ENCODE peak calls at places on chromosomes 6 and 20, in seven cellular contexts. Y is upper lobe of left lung, T is HCT116, V is esophagus muscularis mucosa, O is body of pancreas, P is testis, B is transverse colon. Z is an unnamed sample.

GRCh38 chr6:116536216-116536621 is 9.3 kb downstream of the TRAPPC3L start:
- DNase-seq in Y (no peak), T (peak; percentile 64), V (no peak), O (peak; percentile 44), P (no peak), B (no peak), Z (no peak)

GRCh38 chr6:75849329-75850025 is 100.4 kb downstream of the MYO6 start:
- DNase-seq in Y (peak; percentile 26), T (no peak), V (no peak), O (peak; percentile 78), P (no peak), B (no peak), Z (no peak)

GRCh38 chr6:108942556-108943492 is 94.6 kb downstream of the ARMC2 start:
- DNase-seq in Y (no peak), T (no peak), V (peak; percentile 47), O (no peak), P (no peak), B (no peak), Z (no peak)

GRCh38 chr6:99591673-99592364 is 14.8 kb upstream of the PRDM13 start:
- DNase-seq in Y (no peak), T (no peak), V (no peak), O (no peak), P (no peak), B (no peak), Z (no peak)

GRCh38 chr20:5364997-5365597 is 48.3 kb upstream of the PROKR2 start:
- DNase-seq in Y (no peak), T (no peak), V (no peak), O (no peak), P (no peak), B (no peak), Z (no peak)

GRCh38 chr6:76856065-76856464 is 607.2 kb downstream of the HTR1B start:
- DNase-seq in Y (no peak), T (no peak), V (no peak), O (no peak), P (peak; percentile 25), B (no peak), Z (no peak)

GRCh38 chr20:57761413-57761734 is 51.6 kb upstream of the PMEPA1 start:
- DNase-seq in Y (no peak), T (no peak), V (no peak), O (no peak), P (no peak), B (no peak), Z (no peak)

GRCh38 chr6:150336299-150336698 is 32.5 kb upstream of the IYD start:
- DNase-seq in Y (no peak), T (peak; percentile 23), V (no peak), O (no peak), P (no peak), B (no peak), Z (no peak)

GRCh38 chr6:39167866-39168625 is 53.1 kb upstream of the SAYSD1 start:
- DNase-seq in Y (no peak), T (no peak), V (no peak), O (no peak), P (no peak), B (no peak), Z (no peak)

GRCh38 chr6:104640761-104641160 is 219.0 kb downstream of the HACE1 start:
- DNase-seq in Y (no peak), T (no peak), V (no peak), O (no peak), P (no peak), B (no peak), Z (no peak)

GRCh38 chr20:19048898-19049889 is 163.2 kb upstream of the SLC24A3 start:
- DNase-seq in Y (no peak), T (no peak), V (peak; percentile 86), O (no peak), P (no peak), B (no peak), Z (no peak)

GRCh38 chr6:100657678-100658330 is 193.1 kb upstream of the SIM1 start:
- DNase-seq in Y (no peak), T (no peak), V (no peak), O (no peak), P (no peak), B (no peak), Z (no peak)

GRCh38 chr20:23752019-23752418 is 1.3 kb upstream of the CST1 start:
- DNase-seq in Y (no peak), T (no peak), V (peak; percentile 26), O (no peak), P (no peak), B (no peak), Z (no peak)

GRCh38 chr6:17665132-17665531 is 41.6 kb downstream of the NUP153 start:
- DNase-seq in Y (no peak), T (no peak), V (no peak), O (no peak), P (no peak), B (no peak), Z (no peak)

GRCh38 chr6:14713966-14714631 is 531.8 kb upstream of the JARID2 start:
- DNase-seq in Y (no peak), T (no peak), V (no peak), O (no peak), P (no peak), B (no peak), Z (no peak)

GRCh38 chr20:52746190-52746589 is 226.0 kb upstream of the TSHZ2 start:
- DNase-seq in Y (no peak), T (no peak), V (no peak), O (no peak), P (no peak), B (no peak), Z (no peak)

GRCh38 chr6:95094751-95095150 is 482.6 kb upstream of the MANEA start:
- DNase-seq in Y (no peak), T (peak; percentile 46), V (no peak), O (no peak), P (no peak), B (no peak), Z (no peak)

GRCh38 chr20:48431635-48432034 is 396.2 kb downstream of the PREX1 start:
- DNase-seq in Y (no peak), T (no peak), V (no peak), O (no peak), P (no peak), B (no peak), Z (no peak)

GRCh38 chr6:150514806-150515362 is 84.8 kb upstream of the PLEKHG1 start:
- DNase-seq in Y (no peak), T (no peak), V (peak; percentile 82), O (no peak), P (no peak), B (no peak), Z (no peak)

GRCh38 chr20:15654208-15654649 is 919.0 kb downstream of the KIF16B start:
- DNase-seq in Y (no peak), T (peak; percentile 6), V (no peak), O (peak; percentile 60), P (peak; percentile 73), B (peak; percentile 32), Z (no peak)

GRCh38 chr6:105429676-105430075 is 26.8 kb upstream of the PREP start:
- DNase-seq in Y (no peak), T (no peak), V (no peak), O (no peak), P (no peak), B (no peak), Z (no peak)

GRCh38 chr6:30748851-30749540 is 4.6 kb upstream of the IER3 start:
- DNase-seq in Y (no peak), T (no peak), V (no peak), O (peak; percentile 52), P (no peak), B (no peak), Z (no peak)

GRCh38 chr6:30754631-30755030 is 10.3 kb upstream of the IER3 start:
- DNase-seq in Y (no peak), T (no peak), V (no peak), O (no peak), P (no peak), B (no peak), Z (no peak)

GRCh38 chr6:30750379-30750668 is 6.0 kb upstream of the IER3 start:
- DNase-seq in Y (no peak), T (no peak), V (no peak), O (no peak), P (no peak), B (no peak), Z (no peak)

GRCh38 chr6:30749554-30750378 is 5.4 kb upstream of the IER3 start:
- DNase-seq in Y (no peak), T (peak; percentile 89), V (no peak), O (peak; percentile 87), P (no peak), B (peak; percentile 85), Z (no peak)

GRCh38 chr6:30752164-30752927 is 8.0 kb upstream of the IER3 start:
- DNase-seq in Y (peak; percentile 89), T (peak; percentile 99), V (peak; percentile 98), O (peak; percentile 86), P (peak; percentile 55), B (peak; percentile 78), Z (peak; percentile 50)
- TF ChIP-seq POLR2A in Y (peak; percentile 36), T (no peak), V (no peak), O (no peak), P (no peak), B (no peak), Z (peak; percentile 13)

GRCh38 chr6:135850882-135851281 is 619 bp upstream of the PDE7B start:
- DNase-seq in Y (no peak), T (no peak), V (no peak), O (no peak), P (no peak), B (no peak), Z (no peak)
- H3K27ac ChIP-seq in Y (no peak overlapping the region), T (no peak overlapping the region), V (peak overlapping the region; percentile 43), O (no peak overlapping the region), P (no peak overlapping the region), B (peak overlapping the region; percentile 62), Z (peak overlapping the region; percentile 66)

GRCh38 chr6:111748247-111748647 is 125.0 kb downstream of the FYN start:
- DNase-seq in Y (no peak), T (no peak), V (no peak), O (no peak), P (no peak), B (no peak), Z (no peak)
- H3K4me1 ChIP-seq in Y (peaks cover 44% of the 10 kb centered on the region), T (no peaks in the 10 kb centered on the region), V (peaks cover 49% of the 10 kb centered on the region), O (no peaks in the 10 kb centered on the region), P (peaks cover 14% of the 10 kb centered on the region), B (peaks cover 53% of the 10 kb centered on the region), Z (peaks cover 56% of the 10 kb centered on the region)

GRCh38 chr20:56411759-56412472 is at the start of gene CASS4:
- DNase-seq in Y (peak; percentile 57), T (no peak), V (no peak), O (peak; percentile 54), P (no peak), B (no peak), Z (no peak)

GRCh38 chr20:56409946-56410345 is 2.1 kb upstream of the CASS4 start:
- DNase-seq in Y (no peak), T (no peak), V (no peak), O (no peak), P (no peak), B (no peak), Z (no peak)

GRCh38 chr20:56412949-56413348 is 889 bp downstream of the CASS4 start:
- DNase-seq in Y (no peak), T (no peak), V (no peak), O (no peak), P (no peak), B (no peak), Z (no peak)

GRCh38 chr20:56414842-56415765 is 3.0 kb downstream of the CASS4 start:
- DNase-seq in Y (no peak), T (no peak), V (no peak), O (no peak), P (no peak), B (no peak), Z (no peak)

DNA sequence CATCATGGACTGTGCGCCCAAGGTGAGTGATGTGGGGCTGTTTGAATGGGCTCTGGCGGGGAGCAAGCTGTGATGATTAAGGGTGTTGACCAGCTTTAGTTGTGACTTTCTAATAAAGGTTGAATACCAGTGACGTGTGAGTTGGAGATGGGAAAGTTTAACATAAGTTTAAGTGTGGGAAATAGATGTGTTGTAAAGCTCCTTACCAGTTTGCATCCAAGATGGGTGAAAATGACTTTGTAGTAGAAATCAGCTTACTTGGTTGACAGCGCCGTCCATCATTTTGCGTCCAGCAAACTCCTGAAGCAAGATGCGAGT is 372 bp downstream of the CASS4 start:
- DNase-seq in Y (no peak), T (no peak), V (no peak), O (no peak), P (no peak), B (no peak), Z (no peak)
- TF ChIP-seq POLR2A in Y (no peak), T (no peak), V (no peak), O (no peak), P (no peak), B (no peak), Z (no peak)